ENCODE peak calls at places on chromosomes 13 and 19, in eight cellular contexts. Y is ovary; Q is gastrocnemius medialis; B is CD8-positive, alpha-beta memory T cell; H is body of pancreas; R is neural progenitor cell; G is pancreas; Z is thyroid gland. L is an unnamed sample.

GRCh38 chr13:29471551-29471950 is 123.9 kb downstream of the SLC7A1 start:
- DNase-seq in Y (no peak), Q (no peak), B (no peak), H (no peak), R (no peak), G (no peak), Z (no peak), L (no peak)

GRCh38 chr19:22422220-22422619 is at the start of gene ZNF98:
- DNase-seq in Y (no peak), Q (no peak), B (no peak), H (peak; percentile 59), R (no peak), G (peak; percentile 72), Z (peak; percentile 90), L (no peak)

GRCh38 chr19:38736413-38737280 is 7.6 kb downstream of the CAPN12 start:
- DNase-seq in Y (peak; percentile 50), Q (no peak), B (peak; percentile 63), H (peak; percentile 60), R (peak; percentile 84), G (peak; percentile 90), Z (peak; percentile 74), L (peak; percentile 93)

GRCh38 chr13:94710881-94711560 is 1.3 kb downstream of the SOX21 start:
- DNase-seq in Y (no peak), Q (no peak), B (no peak), H (no peak), R (peak; percentile 77), G (peak; percentile 80), Z (no peak), L (peak; percentile 43)

GRCh38 chr19:39236527-39236926 is 8.3 kb downstream of the IFNL3 start:
- DNase-seq in Y (no peak), Q (no peak), B (peak; percentile 14), H (no peak), R (no peak), G (peak; percentile 76), Z (no peak), L (no peak)

GRCh38 chr13:112814905-112815585 is 125.2 kb downstream of the ATP11A start:
- DNase-seq in Y (no peak), Q (no peak), B (no peak), H (no peak), R (no peak), G (no peak), Z (peak; percentile 83), L (no peak)

GRCh38 chr13:94280357-94280756 is 199.1 kb downstream of the DCT start:
- DNase-seq in Y (no peak), Q (no peak), B (no peak), H (no peak), R (no peak), G (no peak), Z (no peak), L (no peak)

GRCh38 chr13:49308104-49308875 is 60.6 kb downstream of the CDADC1 start:
- DNase-seq in Y (peak; percentile 95), Q (peak; percentile 85), B (no peak), H (peak; percentile 78), R (no peak), G (peak; percentile 62), Z (peak; percentile 90), L (peak; percentile 28)

GRCh38 chr13:27274631-27275030 is 4.0 kb downstream of the RASL11A start:
- DNase-seq in Y (no peak), Q (no peak), B (no peak), H (no peak), R (no peak), G (no peak), Z (no peak), L (no peak)

GRCh38 chr13:99495478-99496321 is 5.6 kb upstream of the TM9SF2 start:
- DNase-seq in Y (no peak), Q (no peak), B (no peak), H (no peak), R (no peak), G (no peak), Z (no peak), L (no peak)

GRCh38 chr13:106212436-106213010 is 322.9 kb downstream of the EFNB2 start:
- DNase-seq in Y (no peak), Q (no peak), B (no peak), H (no peak), R (no peak), G (no peak), Z (no peak), L (no peak)

GRCh38 chr13:67048793-67049150 is 181.4 kb downstream of the PCDH9 start:
- DNase-seq in Y (no peak), Q (no peak), B (no peak), H (no peak), R (no peak), G (no peak), Z (no peak), L (no peak)

GRCh38 chr19:2224754-2225349 is 11.3 kb downstream of the PLEKHJ1 start:
- DNase-seq in Y (no peak), Q (no peak), B (no peak), H (no peak), R (no peak), G (no peak), Z (no peak), L (no peak)
- H3K36me3 ChIP-seq in Y (no peaks in the 10 kb centered on the region), Q (peaks cover 68% of the 10 kb centered on the region), B (peaks cover 5% of the 10 kb centered on the region), H (peaks cover 8% of the 10 kb centered on the region), R (no peaks in the 10 kb centered on the region), G (peaks cover 78% of the 10 kb centered on the region), Z (peaks cover 69% of the 10 kb centered on the region), L (no peaks in the 10 kb centered on the region)

DNA sequence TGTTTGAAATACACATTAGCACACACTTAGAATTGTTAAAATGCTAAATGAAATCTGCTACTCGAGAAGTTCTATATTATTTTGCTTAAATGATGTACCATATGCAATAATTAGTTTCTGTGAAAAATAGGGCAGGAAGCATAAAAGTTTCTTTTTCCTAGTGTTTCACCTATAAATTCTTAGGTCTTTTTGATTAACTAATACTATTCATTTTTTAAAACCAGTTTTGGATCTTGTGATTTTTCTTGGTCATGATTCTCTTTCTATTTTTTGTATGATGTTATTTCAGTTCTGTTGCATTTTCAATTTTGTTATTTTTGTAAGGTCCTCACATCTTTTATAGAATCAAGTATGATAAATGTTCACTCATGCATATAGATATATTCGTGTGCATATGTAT is 66.1 kb downstream of the URI1 start:
- DNase-seq in Y (no peak), Q (no peak), B (no peak), H (no peak), R (no peak), G (no peak), Z (no peak), L (no peak)
- H3K9me3 ChIP-seq in Y (no peaks in the 10 kb centered on the region), Q (no peaks in the 10 kb centered on the region), B (no peaks in the 10 kb centered on the region), H (no peaks in the 10 kb centered on the region), R (no peaks in the 10 kb centered on the region), G (no peaks in the 10 kb centered on the region), Z (no peaks in the 10 kb centered on the region), L (no peaks in the 10 kb centered on the region)

DNA sequence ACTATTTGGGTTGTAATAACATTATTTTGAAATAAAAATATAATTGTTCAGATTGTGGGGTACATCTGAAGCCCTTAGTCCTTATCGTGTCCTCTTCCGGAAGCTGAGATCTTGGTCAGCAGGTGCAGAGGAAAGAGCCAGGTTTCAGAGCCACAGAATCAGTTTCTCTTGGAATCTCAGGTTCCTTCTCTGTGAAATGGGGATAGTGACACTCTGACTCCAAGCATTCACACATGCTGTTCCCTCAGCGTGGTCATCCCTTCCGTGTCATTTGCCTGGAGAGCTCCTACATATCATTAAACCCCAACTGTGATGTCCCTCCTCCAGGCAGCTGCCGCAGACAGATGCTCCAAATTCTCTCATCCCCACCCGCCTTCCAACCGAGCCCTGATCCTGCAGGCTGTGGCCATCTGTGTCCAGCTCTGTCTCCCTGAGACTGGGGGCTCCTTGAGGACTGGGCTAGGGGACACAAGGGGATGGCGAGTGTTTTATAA is 59.8 kb downstream of the AP1M1 start:
- DNase-seq in Y (no peak), Q (no peak), B (no peak), H (no peak), R (no peak), G (no peak), Z (no peak), L (no peak)
- H3K36me3 ChIP-seq in Y (no peaks in the 10 kb centered on the region), Q (no peaks in the 10 kb centered on the region), B (no peaks in the 10 kb centered on the region), H (no peaks in the 10 kb centered on the region), R (no peaks in the 10 kb centered on the region), G (no peaks in the 10 kb centered on the region), Z (no peaks in the 10 kb centered on the region), L (no peaks in the 10 kb centered on the region)

GRCh38 chr19:55870736-55871135 is 34.4 kb downstream of the NLRP4 start:
- DNase-seq in Y (no peak), Q (no peak), B (no peak), H (no peak), R (no peak), G (no peak), Z (no peak), L (no peak)

GRCh38 chr19:55866521-55866920 is 30.2 kb downstream of the NLRP4 start:
- DNase-seq in Y (no peak), Q (no peak), B (no peak), H (no peak), R (no peak), G (no peak), Z (no peak), L (no peak)

DNA sequence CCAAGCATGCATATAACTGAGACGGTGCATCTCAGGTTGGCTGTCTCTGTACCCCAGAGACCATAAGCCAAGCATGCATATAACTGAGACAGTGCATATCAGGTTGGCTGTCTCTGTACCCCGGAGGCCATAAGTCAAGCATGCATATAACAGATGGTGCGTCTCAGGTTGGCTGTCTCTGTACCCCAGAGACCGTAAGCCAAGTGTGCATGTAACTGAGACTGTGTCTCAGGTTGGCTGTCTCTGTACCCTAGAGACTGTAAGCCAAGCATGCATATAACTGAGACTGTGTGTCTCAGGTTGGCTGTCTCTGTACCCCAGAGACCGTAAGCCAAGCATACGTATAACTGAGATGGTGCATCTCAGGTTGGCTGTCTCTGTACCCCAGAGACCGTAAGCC is 30.8 kb downstream of the NLRP4 start:
- DNase-seq in Y (no peak), Q (no peak), B (no peak), H (no peak), R (no peak), G (no peak), Z (no peak), L (no peak)
- H3K9me3 ChIP-seq in Y (no peaks in the 10 kb centered on the region), Q (no peaks in the 10 kb centered on the region), B (no peaks in the 10 kb centered on the region), H (no peaks in the 10 kb centered on the region), R (peaks cover 33% of the 10 kb centered on the region), G (no peaks in the 10 kb centered on the region), Z (no peaks in the 10 kb centered on the region), L (no peaks in the 10 kb centered on the region)

GRCh38 chr13:110422913-110423688 is 116.0 kb downstream of the COL4A2 start:
- DNase-seq in Y (no peak), Q (no peak), B (no peak), H (no peak), R (no peak), G (no peak), Z (no peak), L (no peak)

GRCh38 chr13:110425444-110425780 is 118.3 kb downstream of the COL4A2 start:
- DNase-seq in Y (no peak), Q (no peak), B (no peak), H (no peak), R (no peak), G (no peak), Z (no peak), L (no peak)

GRCh38 chr13:110424596-110425443 is 117.7 kb downstream of the COL4A2 start:
- DNase-seq in Y (no peak), Q (no peak), B (no peak), H (no peak), R (no peak), G (no peak), Z (no peak), L (peak; percentile 35)

GRCh38 chr13:110421696-110422395 is 114.8 kb downstream of the COL4A2 start:
- DNase-seq in Y (no peak), Q (no peak), B (no peak), H (no peak), R (no peak), G (no peak), Z (no peak), L (no peak)

GRCh38 chr13:110423689-110424302 is 116.7 kb downstream of the COL4A2 start:
- DNase-seq in Y (no peak), Q (no peak), B (no peak), H (no peak), R (no peak), G (no peak), Z (no peak), L (no peak)
- H3K36me3 ChIP-seq in Y (no peaks in the 10 kb centered on the region), Q (no peaks in the 10 kb centered on the region), B (no peaks in the 10 kb centered on the region), H (no peaks in the 10 kb centered on the region), R (no peaks in the 10 kb centered on the region), G (no peaks in the 10 kb centered on the region), Z (no peaks in the 10 kb centered on the region), L (no peaks in the 10 kb centered on the region)